ENCODE peak calls at places on chromosomes 1 and 21, in five cellular contexts. One of them, this sample, is unnamed.

GRCh38 chr1:210360852-210361477 is 32.3 kb downstream of the HHAT start:
- DNase-seq in mesendoderm: peak; percentile 40
- DNase-seq in neuronal stem cell: peak; percentile 24
- DNase-seq in mesenchymal stem cell: peak; percentile 60
- DNase-seq in IMR-90: peak; percentile 74
- DNase-seq in this sample: peak; percentile 66

GRCh38 chr21:35697321-35697808 is 363.0 kb downstream of the SETD4 start:
- DNase-seq in mesendoderm: no peak
- DNase-seq in neuronal stem cell: no peak
- DNase-seq in mesenchymal stem cell: peak; percentile 64
- DNase-seq in IMR-90: peak; percentile 35
- DNase-seq in this sample: no peak

GRCh38 chr21:21712761-21713558 is 714.8 kb downstream of the NCAM2 start:
- DNase-seq in mesendoderm: no peak
- DNase-seq in neuronal stem cell: no peak
- DNase-seq in mesenchymal stem cell: peak; percentile 2
- DNase-seq in IMR-90: peak; percentile 62
- DNase-seq in this sample: no peak

GRCh38 chr1:26283226-26283853 is 3.5 kb downstream of the SH3BGRL3 start:
- DNase-seq in mesendoderm: no peak
- DNase-seq in neuronal stem cell: no peak
- DNase-seq in mesenchymal stem cell: no peak
- DNase-seq in IMR-90: no peak
- DNase-seq in this sample: no peak

GRCh38 chr1:92446546-92446945 is 40.2 kb downstream of the GFI1 start:
- DNase-seq in mesendoderm: peak; percentile 92
- DNase-seq in neuronal stem cell: no peak
- DNase-seq in mesenchymal stem cell: peak; percentile 67
- DNase-seq in IMR-90: peak; percentile 84
- DNase-seq in this sample: peak; percentile 42

GRCh38 chr1:33502726-33503125 is 30.3 kb downstream of the ZSCAN20 start:
- DNase-seq in mesendoderm: no peak
- DNase-seq in neuronal stem cell: no peak
- DNase-seq in mesenchymal stem cell: peak; percentile 36
- DNase-seq in IMR-90: peak; percentile 49
- DNase-seq in this sample: no peak

GRCh38 chr1:77063118-77063517 is 156.1 kb downstream of the PIGK start:
- DNase-seq in mesendoderm: no peak
- DNase-seq in neuronal stem cell: no peak
- DNase-seq in mesenchymal stem cell: peak; percentile 1
- DNase-seq in IMR-90: no peak
- DNase-seq in this sample: no peak

GRCh38 chr21:41472769-41473548 is 35.0 kb downstream of the TMPRSS2 start:
- DNase-seq in mesendoderm: no peak
- DNase-seq in neuronal stem cell: no peak
- DNase-seq in mesenchymal stem cell: no peak
- DNase-seq in IMR-90: no peak
- DNase-seq in this sample: no peak

GRCh38 chr1:93842750-93843500 is 36.1 kb downstream of the DNTTIP2 start:
- DNase-seq in mesendoderm: no peak
- DNase-seq in neuronal stem cell: no peak
- DNase-seq in mesenchymal stem cell: no peak
- DNase-seq in IMR-90: peak; percentile 75
- DNase-seq in this sample: no peak

GRCh38 chr1:80673935-80674597 is 1126.7 kb upstream of the ADGRL2 start:
- DNase-seq in mesendoderm: peak; percentile 42
- DNase-seq in neuronal stem cell: no peak
- DNase-seq in mesenchymal stem cell: no peak
- DNase-seq in IMR-90: no peak
- DNase-seq in this sample: peak; percentile 7

GRCh38 chr1:39391741-39392679 is 99.4 kb upstream of the BMP8A start:
- DNase-seq in mesendoderm: peak; percentile 80
- DNase-seq in neuronal stem cell: no peak
- DNase-seq in mesenchymal stem cell: peak; percentile 89
- DNase-seq in IMR-90: peak; percentile 90
- DNase-seq in this sample: no peak

GRCh38 chr1:104182251-104182650 is 432.6 kb downstream of the AMY1C start:
- DNase-seq in mesendoderm: peak; percentile 53
- DNase-seq in neuronal stem cell: no peak
- DNase-seq in mesenchymal stem cell: no peak
- DNase-seq in IMR-90: no peak
- DNase-seq in this sample: no peak

GRCh38 chr1:45516465-45516864 is 5.2 kb downstream of the PRDX1 start:
- DNase-seq in mesendoderm: no peak
- DNase-seq in neuronal stem cell: no peak
- DNase-seq in mesenchymal stem cell: no peak
- DNase-seq in IMR-90: no peak
- DNase-seq in this sample: peak; percentile 93

GRCh38 chr1:236844499-236845271 is 49.6 kb downstream of the MTR start:
- DNase-seq in mesendoderm: peak; percentile 29
- DNase-seq in neuronal stem cell: no peak
- DNase-seq in mesenchymal stem cell: peak; percentile 66
- DNase-seq in IMR-90: peak; percentile 52
- DNase-seq in this sample: peak; percentile 12

GRCh38 chr1:183432548-183432875 is 14.3 kb upstream of the NMNAT2 start:
- DNase-seq in mesendoderm: no peak
- DNase-seq in neuronal stem cell: no peak
- DNase-seq in mesenchymal stem cell: no peak
- DNase-seq in IMR-90: no peak
- DNase-seq in this sample: no peak

GRCh38 chr1:62045579-62045978 is 149.1 kb upstream of the L1TD1 start:
- DNase-seq in mesendoderm: peak; percentile 70
- DNase-seq in neuronal stem cell: no peak
- DNase-seq in mesenchymal stem cell: no peak
- DNase-seq in IMR-90: no peak
- DNase-seq in this sample: no peak

GRCh38 chr1:212721388-212722247 is 22.0 kb upstream of the BATF3 start:
- DNase-seq in mesendoderm: peak; percentile 11
- DNase-seq in neuronal stem cell: no peak
- DNase-seq in mesenchymal stem cell: peak; percentile 71
- DNase-seq in IMR-90: peak; percentile 84
- DNase-seq in this sample: peak; percentile 65

GRCh38 chr1:43872280-43872679 is 61.3 kb upstream of the ARTN start:
- DNase-seq in mesendoderm: no peak
- DNase-seq in neuronal stem cell: no peak
- DNase-seq in mesenchymal stem cell: no peak
- DNase-seq in IMR-90: no peak
- DNase-seq in this sample: peak; percentile 45

GRCh38 chr1:88802404-88802803 is 89.0 kb downstream of the GTF2B start:
- DNase-seq in mesendoderm: no peak
- DNase-seq in neuronal stem cell: no peak
- DNase-seq in mesenchymal stem cell: no peak
- DNase-seq in IMR-90: no peak
- DNase-seq in this sample: no peak

GRCh38 chr1:31984419-31985347 is 29.0 kb upstream of the KHDRBS1 start:
- DNase-seq in mesendoderm: no peak
- DNase-seq in neuronal stem cell: no peak
- DNase-seq in mesenchymal stem cell: peak; percentile 43
- DNase-seq in IMR-90: peak; percentile 63
- DNase-seq in this sample: no peak

GRCh38 chr1:66478116-66478515 is 55.8 kb upstream of the SGIP1 start:
- DNase-seq in mesendoderm: no peak
- DNase-seq in neuronal stem cell: no peak
- DNase-seq in mesenchymal stem cell: peak; percentile 39
- DNase-seq in IMR-90: peak; percentile 54
- DNase-seq in this sample: peak; percentile 28

GRCh38 chr1:76862447-76862846 is 4.8 kb upstream of the ST6GALNAC5 start:
- DNase-seq in mesendoderm: peak; percentile 11
- DNase-seq in neuronal stem cell: no peak
- DNase-seq in mesenchymal stem cell: peak; percentile 0
- DNase-seq in IMR-90: peak; percentile 75
- DNase-seq in this sample: no peak

GRCh38 chr1:201622353-201622752 is 83.4 kb downstream of the NAV1 start:
- DNase-seq in mesendoderm: no peak
- DNase-seq in neuronal stem cell: no peak
- DNase-seq in mesenchymal stem cell: no peak
- DNase-seq in IMR-90: no peak
- DNase-seq in this sample: no peak

GRCh38 chr21:37459575-37459974 is 93.0 kb downstream of the DYRK1A start:
- DNase-seq in mesendoderm: no peak
- DNase-seq in neuronal stem cell: no peak
- DNase-seq in mesenchymal stem cell: peak; percentile 60
- DNase-seq in IMR-90: peak; percentile 69
- DNase-seq in this sample: no peak

GRCh38 chr21:37463083-37463780 is 96.7 kb downstream of the DYRK1A start:
- DNase-seq in mesendoderm: peak; percentile 61
- DNase-seq in neuronal stem cell: no peak
- DNase-seq in mesenchymal stem cell: peak; percentile 83
- DNase-seq in IMR-90: peak; percentile 80
- DNase-seq in this sample: peak; percentile 43

GRCh38 chr21:37462087-37462861 is 95.7 kb downstream of the DYRK1A start:
- DNase-seq in mesendoderm: peak; percentile 38
- DNase-seq in neuronal stem cell: no peak
- DNase-seq in mesenchymal stem cell: no peak
- DNase-seq in IMR-90: no peak
- DNase-seq in this sample: no peak

GRCh38 chr21:37460196-37460595 is 93.6 kb downstream of the DYRK1A start:
- DNase-seq in mesendoderm: peak; percentile 85
- DNase-seq in neuronal stem cell: peak; percentile 41
- DNase-seq in mesenchymal stem cell: no peak
- DNase-seq in IMR-90: no peak
- DNase-seq in this sample: no peak

DNA sequence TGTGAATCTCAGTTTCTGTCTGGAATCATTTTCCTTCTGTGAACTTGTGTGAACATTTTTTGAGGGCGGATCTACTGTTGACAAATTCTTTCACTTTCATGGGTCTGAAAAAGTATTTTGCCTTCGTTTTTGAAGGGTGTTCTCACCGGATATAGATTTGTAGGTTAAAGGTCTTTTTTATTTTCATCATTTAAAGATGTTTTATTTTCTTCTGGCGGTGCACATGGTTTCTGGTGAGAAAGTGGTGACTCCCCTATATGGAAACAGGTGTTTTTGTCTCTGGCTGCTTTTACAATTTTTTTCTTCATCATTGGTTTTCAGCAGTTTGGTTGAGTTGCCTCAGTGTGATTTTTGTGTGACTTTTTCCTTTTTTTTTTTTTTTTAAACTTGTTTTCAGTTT is 94.9 kb downstream of the DYRK1A start:
- DNase-seq in mesendoderm: no peak
- DNase-seq in neuronal stem cell: no peak
- DNase-seq in mesenchymal stem cell: no peak
- DNase-seq in IMR-90: peak; percentile 33
- DNase-seq in this sample: no peak
- H3K27ac ChIP-seq in mesendoderm: no peak overlapping the region
- H3K27ac ChIP-seq in neuronal stem cell: no peak overlapping the region
- H3K27ac ChIP-seq in mesenchymal stem cell: no peak overlapping the region
- H3K27ac ChIP-seq in IMR-90: no peak overlapping the region
- H3K27ac ChIP-seq in this sample: no peak overlapping the region

GRCh38 chr1:163290025-163290610 is 31.6 kb upstream of the NUF2 start:
- DNase-seq in mesendoderm: no peak
- DNase-seq in neuronal stem cell: no peak
- DNase-seq in mesenchymal stem cell: peak; percentile 17
- DNase-seq in IMR-90: peak; percentile 49
- DNase-seq in this sample: no peak

GRCh38 chr1:163296504-163296903 is 25.2 kb upstream of the NUF2 start:
- DNase-seq in mesendoderm: no peak
- DNase-seq in neuronal stem cell: no peak
- DNase-seq in mesenchymal stem cell: no peak
- DNase-seq in IMR-90: no peak
- DNase-seq in this sample: no peak

GRCh38 chr1:163295949-163296348 is 25.8 kb upstream of the NUF2 start:
- DNase-seq in mesendoderm: no peak
- DNase-seq in neuronal stem cell: no peak
- DNase-seq in mesenchymal stem cell: peak; percentile 17
- DNase-seq in IMR-90: peak; percentile 60
- DNase-seq in this sample: no peak

DNA sequence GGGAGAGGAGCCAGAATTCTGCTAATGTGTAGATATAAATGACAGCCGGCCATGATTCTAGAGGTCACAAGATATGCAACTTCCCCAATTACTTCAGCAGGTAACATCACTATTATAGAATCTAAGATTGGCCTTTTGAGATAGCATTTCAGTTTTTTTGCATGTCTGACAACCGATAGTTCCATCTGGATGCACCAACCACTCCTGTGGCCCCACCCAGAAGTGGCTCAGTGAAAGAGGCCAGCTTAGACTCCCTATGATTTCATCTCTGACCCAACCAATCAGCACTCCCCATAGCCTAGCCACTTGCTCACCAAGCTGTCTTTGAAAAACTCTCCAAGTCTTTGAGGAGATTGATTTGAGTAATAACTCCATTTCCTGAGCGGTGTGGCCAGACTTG is 30.3 kb upstream of the NUF2 start:
- DNase-seq in mesendoderm: no peak
- DNase-seq in neuronal stem cell: no peak
- DNase-seq in mesenchymal stem cell: no peak
- DNase-seq in IMR-90: no peak
- DNase-seq in this sample: no peak
- H3K4me2 ChIP-seq in mesendoderm: no peak overlapping the region
- H3K4me2 ChIP-seq in neuronal stem cell: no peak overlapping the region
- H3K4me2 ChIP-seq in mesenchymal stem cell: no peak overlapping the region
- H3K4me2 ChIP-seq in IMR-90: no peak overlapping the region
- H3K4me2 ChIP-seq in this sample: no peak overlapping the region

DNA sequence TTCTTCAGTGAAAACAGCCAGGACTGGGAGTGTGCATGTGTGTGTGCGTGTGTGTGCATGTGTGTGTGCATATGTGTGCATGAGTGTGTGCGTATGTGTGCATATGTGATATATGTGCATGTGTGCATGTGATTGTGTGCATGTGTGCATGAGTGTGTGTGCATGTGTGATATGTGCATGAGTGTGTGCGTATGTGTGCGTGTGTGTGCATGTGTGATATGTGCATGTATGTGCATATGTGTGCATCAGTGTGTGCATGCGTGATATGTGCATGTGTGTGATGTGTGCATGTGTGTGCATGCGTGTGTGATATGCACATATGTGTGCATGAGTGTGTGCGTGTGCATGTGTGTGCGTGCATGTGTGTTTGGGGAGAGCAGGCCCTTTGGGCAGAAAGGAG is 89.8 kb downstream of the ITPKB start:
- DNase-seq in mesendoderm: no peak
- DNase-seq in neuronal stem cell: no peak
- DNase-seq in mesenchymal stem cell: no peak
- DNase-seq in IMR-90: no peak
- DNase-seq in this sample: no peak
- H3K23ac ChIP-seq in mesendoderm: no peak overlapping the region
- H3K23ac ChIP-seq in neuronal stem cell: peak overlapping the region; percentile 74
- H3K23ac ChIP-seq in mesenchymal stem cell: no peak overlapping the region
- H3K23ac ChIP-seq in IMR-90: no peak overlapping the region
- H3K23ac ChIP-seq in this sample: peak overlapping the region; percentile 8

GRCh38 chr1:156708245-156708661 is 2.9 kb upstream of the CRABP2 start:
- DNase-seq in mesendoderm: peak; percentile 95
- DNase-seq in neuronal stem cell: no peak
- DNase-seq in mesenchymal stem cell: no peak
- DNase-seq in IMR-90: no peak
- DNase-seq in this sample: no peak

GRCh38 chr1:156707486-156708244 is 2.3 kb upstream of the CRABP2 start:
- DNase-seq in mesendoderm: peak; percentile 87
- DNase-seq in neuronal stem cell: no peak
- DNase-seq in mesenchymal stem cell: peak; percentile 57
- DNase-seq in IMR-90: peak; percentile 51
- DNase-seq in this sample: no peak

GRCh38 chr1:156711011-156711817 is 5.8 kb upstream of the CRABP2 start:
- DNase-seq in mesendoderm: peak; percentile 62
- DNase-seq in neuronal stem cell: no peak
- DNase-seq in mesenchymal stem cell: no peak
- DNase-seq in IMR-90: no peak
- DNase-seq in this sample: no peak

GRCh38 chr1:156709031-156709430 is 3.6 kb upstream of the CRABP2 start:
- DNase-seq in mesendoderm: no peak
- DNase-seq in neuronal stem cell: no peak
- DNase-seq in mesenchymal stem cell: no peak
- DNase-seq in IMR-90: no peak
- DNase-seq in this sample: no peak

GRCh38 chr1:156709743-156710489 is 4.5 kb upstream of the CRABP2 start:
- DNase-seq in mesendoderm: no peak
- DNase-seq in neuronal stem cell: no peak
- DNase-seq in mesenchymal stem cell: no peak
- DNase-seq in IMR-90: peak; percentile 62
- DNase-seq in this sample: no peak
- H3K27ac ChIP-seq in mesendoderm: no peak overlapping the region
- H3K27ac ChIP-seq in neuronal stem cell: no peak overlapping the region
- H3K27ac ChIP-seq in mesenchymal stem cell: no peak overlapping the region
- H3K27ac ChIP-seq in IMR-90: peak overlapping the region; percentile 8
- H3K27ac ChIP-seq in this sample: no peak overlapping the region

This sample was measured in trophoblast cell.